ENCODE peak calls at places on chromosomes 11 and 22, in six cellular contexts. X, H, J, V, O and R are unnamed samples.

GRCh38 chr11:107665016-107665415 is 46.8 kb downstream of the SLN start:
- DNase-seq in X (no peak), H (no peak), J (no peak), V (no peak), O (no peak), R (no peak)

GRCh38 chr22:19965771-19966709 is 24.4 kb upstream of the TXNRD2 start:
- DNase-seq in X (no peak), H (no peak), J (no peak), V (no peak), O (no peak), R (peak; percentile 49)

GRCh38 chr11:12288212-12288933 is 89.0 kb upstream of the PARVA start:
- DNase-seq in X (peak; percentile 81), H (peak; percentile 4), J (peak; percentile 84), V (peak; percentile 83), O (peak; percentile 44), R (peak; percentile 91)

GRCh38 chr11:11435673-11436072 is 82.6 kb upstream of the CSNK2A3 start:
- DNase-seq in X (peak; percentile 46), H (no peak), J (no peak), V (no peak), O (no peak), R (peak; percentile 59)

GRCh38 chr22:20550851-20551744 is 43.7 kb downstream of the MED15 start:
- DNase-seq in X (peak; percentile 68), H (no peak), J (no peak), V (peak; percentile 64), O (peak; percentile 46), R (no peak)

GRCh38 chr11:134725939-134726639 is 314.0 kb upstream of the B3GAT1 start:
- DNase-seq in X (no peak), H (no peak), J (peak; percentile 15), V (no peak), O (no peak), R (peak; percentile 24)

GRCh38 chr11:5689551-5689983 is at the start of gene TRIM22:
- DNase-seq in X (peak; percentile 44), H (peak; percentile 23), J (no peak), V (peak; percentile 66), O (peak; percentile 22), R (no peak)

GRCh38 chr11:118497831-118498230 is 29.4 kb upstream of the TTC36 start:
- DNase-seq in X (no peak), H (no peak), J (no peak), V (no peak), O (no peak), R (no peak)

GRCh38 chr11:13054278-13054677 is 45.2 kb downstream of the RASSF10 start:
- DNase-seq in X (no peak), H (no peak), J (no peak), V (no peak), O (no peak), R (no peak)

GRCh38 chr11:1202776-1203504 is 19.9 kb upstream of the MUC5B start:
- DNase-seq in X (peak; percentile 53), H (peak; percentile 36), J (peak; percentile 47), V (peak; percentile 36), O (peak; percentile 42), R (peak; percentile 65)

GRCh38 chr22:26897384-26897783 is 240.0 kb downstream of the MIAT start:
- DNase-seq in X (no peak), H (no peak), J (no peak), V (no peak), O (no peak), R (no peak)